ENCODE peak calls at places on chromosomes 13 and 19, in nine cellular contexts. D, T, X, Q, N, Z, O, E and C are unnamed samples.

GRCh38 chr19:52520013-52520412 is 7.5 kb upstream of the ZNF808 start:
- DNase-seq in X (no peak), D (no peak), N (no peak), E (no peak), Z (no peak), O (no peak), Q (no peak), T (no peak), C (no peak)

GRCh38 chr13:51444922-51445321 is 7.9 kb downstream of the INTS6 start:
- DNase-seq in X (no peak), Q (no peak), T (no peak), D (no peak), E (no peak), N (peak; percentile 46), O (no peak), Z (no peak), C (no peak)

GRCh38 chr13:34430294-34430693 is 511.8 kb upstream of the NBEA start:
- DNase-seq in X (no peak), N (no peak), Q (no peak), D (peak; percentile 78), T (no peak), O (no peak), Z (no peak), E (no peak), C (no peak)

GRCh38 chr13:22040810-22041364 is 370.0 kb downstream of the FGF9 start:
- DNase-seq in N (peak; percentile 78), Z (no peak), E (no peak), D (peak; percentile 23), T (no peak), O (no peak), Q (no peak), X (no peak), C (no peak)

GRCh38 chr19:35090795-35091214 is 24.8 kb upstream of the FXYD3 start:
- DNase-seq in Z (no peak), O (no peak), N (no peak), Q (no peak), D (no peak), E (no peak), T (peak; percentile 27), X (no peak), C (no peak)

GRCh38 chr19:16016226-16017137 is 59.8 kb upstream of the TPM4 start:
- DNase-seq in Q (no peak), E (no peak), N (no peak), X (no peak), O (peak; percentile 48), T (no peak), Z (no peak), D (no peak), C (no peak)

GRCh38 chr13:90103099-90103784 is 1244.2 kb upstream of the MIR17HG start:
- DNase-seq in E (no peak), D (no peak), O (no peak), Q (no peak), Z (no peak), X (no peak), T (no peak), N (no peak), C (no peak)

GRCh38 chr19:42252365-42253244 is 2.3 kb downstream of the ERF start:
- DNase-seq in D (peak; percentile 45), T (peak; percentile 84), E (no peak), O (peak; percentile 86), Q (no peak), N (peak; percentile 52), X (no peak), Z (peak; percentile 63), C (no peak)

GRCh38 chr13:60986301-60986700 is 429.3 kb downstream of the PCDH20 start:
- DNase-seq in E (no peak), X (no peak), Z (no peak), T (no peak), Q (no peak), N (no peak), D (no peak), O (no peak), C (no peak)

GRCh38 chr19:49475995-49476880 is 2.2 kb downstream of the FLT3LG start:
- DNase-seq in O (peak; percentile 63), Q (no peak), Z (no peak), N (peak; percentile 80), E (no peak), X (no peak), T (no peak), D (no peak), C (no peak)

GRCh38 chr19:18894254-18895037 is 1.5 kb downstream of the CERS1 start:
- DNase-seq in Z (no peak), E (no peak), D (no peak), X (no peak), T (peak; percentile 94), O (peak; percentile 61), N (no peak), Q (peak; percentile 75), C (no peak)

GRCh38 chr13:43196171-43196611 is 172.8 kb downstream of the DNAJC15 start:
- DNase-seq in N (no peak), T (no peak), X (no peak), O (no peak), D (no peak), Z (no peak), Q (no peak), E (no peak), C (no peak)

GRCh38 chr13:34416833-34417425 is 525.1 kb upstream of the NBEA start:
- DNase-seq in X (no peak), O (peak; percentile 73), T (no peak), N (no peak), E (no peak), Q (no peak), Z (no peak), D (peak; percentile 34), C (no peak)

GRCh38 chr19:8908066-8908465 is 75.9 kb downstream of the MBD3L1 start:
- DNase-seq in T (no peak), Z (no peak), X (no peak), D (no peak), Q (no peak), E (no peak), N (no peak), O (no peak), C (no peak)